ENCODE peak calls at places on chromosome 21, in ten cellular contexts. One of them, this sample, is unnamed.
A peak's percentile ranks its signal among the peaks of the same experiment; 100 is the strongest.

GRCh38 chr21:31911138-31911907 is 38.5 kb downstream of the HUNK start:
- DNase-seq in lung: no peak
- DNase-seq in cardiac muscle cell: no peak
- DNase-seq in adrenal gland: no peak
- DNase-seq in AG04450: no peak
- DNase-seq in bronchial epithelial cell: peak; percentile 71
- DNase-seq in right atrium auricular region: no peak
- DNase-seq in fibroblast of pulmonary artery: no peak
- DNase-seq in pancreas: no peak
- DNase-seq in stomach: no peak
- DNase-seq in this sample: no peak

GRCh38 chr21:25732091-25732760 is 2.5 kb downstream of the ATP5PF start:
- DNase-seq in lung: no peak
- DNase-seq in cardiac muscle cell: no peak
- DNase-seq in adrenal gland: no peak
- DNase-seq in AG04450: no peak
- DNase-seq in bronchial epithelial cell: peak; percentile 4
- DNase-seq in right atrium auricular region: no peak
- DNase-seq in fibroblast of pulmonary artery: no peak
- DNase-seq in pancreas: no peak
- DNase-seq in stomach: no peak
- DNase-seq in this sample: no peak

GRCh38 chr21:17784604-17785402 is 34.4 kb downstream of the C21orf91 start:
- DNase-seq in lung: no peak
- DNase-seq in cardiac muscle cell: no peak
- DNase-seq in adrenal gland: no peak
- DNase-seq in AG04450: no peak
- DNase-seq in bronchial epithelial cell: peak; percentile 28
- DNase-seq in right atrium auricular region: no peak
- DNase-seq in fibroblast of pulmonary artery: no peak
- DNase-seq in pancreas: no peak
- DNase-seq in stomach: no peak
- DNase-seq in this sample: no peak

GRCh38 chr21:25273945-25274344 is 333.3 kb downstream of the MRPL39 start:
- DNase-seq in lung: no peak
- DNase-seq in cardiac muscle cell: no peak
- DNase-seq in adrenal gland: no peak
- DNase-seq in AG04450: no peak
- DNase-seq in bronchial epithelial cell: no peak
- DNase-seq in right atrium auricular region: no peak
- DNase-seq in fibroblast of pulmonary artery: no peak
- DNase-seq in pancreas: no peak
- DNase-seq in stomach: no peak
- DNase-seq in this sample: no peak

GRCh38 chr21:33572350-33572749 is 16.1 kb downstream of the DONSON start:
- DNase-seq in lung: no peak
- DNase-seq in cardiac muscle cell: no peak
- DNase-seq in adrenal gland: no peak
- DNase-seq in AG04450: no peak
- DNase-seq in bronchial epithelial cell: no peak
- DNase-seq in right atrium auricular region: no peak
- DNase-seq in fibroblast of pulmonary artery: no peak
- DNase-seq in pancreas: no peak
- DNase-seq in stomach: no peak
- DNase-seq in this sample: no peak

GRCh38 chr21:14862794-14863720 is 201.7 kb downstream of the NRIP1 start:
- DNase-seq in lung: no peak
- DNase-seq in cardiac muscle cell: peak; percentile 48
- DNase-seq in adrenal gland: no peak
- DNase-seq in AG04450: no peak
- DNase-seq in bronchial epithelial cell: peak; percentile 27
- DNase-seq in right atrium auricular region: no peak
- DNase-seq in fibroblast of pulmonary artery: peak; percentile 47
- DNase-seq in pancreas: no peak
- DNase-seq in stomach: no peak
- DNase-seq in this sample: no peak

GRCh38 chr21:34845521-34846213 is 176.9 kb downstream of the CLIC6 start:
- DNase-seq in lung: peak; percentile 64
- DNase-seq in cardiac muscle cell: no peak
- DNase-seq in adrenal gland: no peak
- DNase-seq in AG04450: peak; percentile 51
- DNase-seq in bronchial epithelial cell: peak; percentile 94
- DNase-seq in right atrium auricular region: no peak
- DNase-seq in fibroblast of pulmonary artery: peak; percentile 85
- DNase-seq in pancreas: no peak
- DNase-seq in stomach: peak; percentile 82
- DNase-seq in this sample: peak; percentile 46

GRCh38 chr21:44549525-44550211 is 1.6 kb downstream of the KRTAP10-2 start:
- DNase-seq in lung: peak; percentile 18
- DNase-seq in cardiac muscle cell: no peak
- DNase-seq in adrenal gland: no peak
- DNase-seq in AG04450: no peak
- DNase-seq in bronchial epithelial cell: no peak
- DNase-seq in right atrium auricular region: peak; percentile 53
- DNase-seq in fibroblast of pulmonary artery: no peak
- DNase-seq in pancreas: no peak
- DNase-seq in stomach: no peak
- DNase-seq in this sample: no peak

GRCh38 chr21:25396135-25396711 is 211.1 kb downstream of the MRPL39 start:
- DNase-seq in lung: no peak
- DNase-seq in cardiac muscle cell: no peak
- DNase-seq in adrenal gland: no peak
- DNase-seq in AG04450: no peak
- DNase-seq in bronchial epithelial cell: no peak
- DNase-seq in right atrium auricular region: no peak
- DNase-seq in fibroblast of pulmonary artery: no peak
- DNase-seq in pancreas: no peak
- DNase-seq in stomach: no peak
- DNase-seq in this sample: no peak

GRCh38 chr21:45883090-45883489 is 98.5 kb upstream of the COL6A1 start:
- DNase-seq in lung: no peak
- DNase-seq in cardiac muscle cell: no peak
- DNase-seq in adrenal gland: no peak
- DNase-seq in AG04450: no peak
- DNase-seq in bronchial epithelial cell: no peak
- DNase-seq in right atrium auricular region: no peak
- DNase-seq in fibroblast of pulmonary artery: no peak
- DNase-seq in pancreas: no peak
- DNase-seq in stomach: no peak
- DNase-seq in this sample: no peak

GRCh38 chr21:44766818-44767354 is 34.7 kb downstream of the UBE2G2 start:
- DNase-seq in lung: no peak
- DNase-seq in cardiac muscle cell: no peak
- DNase-seq in adrenal gland: no peak
- DNase-seq in AG04450: no peak
- DNase-seq in bronchial epithelial cell: no peak
- DNase-seq in right atrium auricular region: no peak
- DNase-seq in fibroblast of pulmonary artery: no peak
- DNase-seq in pancreas: no peak
- DNase-seq in stomach: no peak
- DNase-seq in this sample: no peak

GRCh38 chr21:44490816-44491215 is 35.5 kb downstream of the LRRC3 start:
- DNase-seq in lung: no peak
- DNase-seq in cardiac muscle cell: no peak
- DNase-seq in adrenal gland: no peak
- DNase-seq in AG04450: no peak
- DNase-seq in bronchial epithelial cell: no peak
- DNase-seq in right atrium auricular region: no peak
- DNase-seq in fibroblast of pulmonary artery: no peak
- DNase-seq in pancreas: no peak
- DNase-seq in stomach: no peak
- DNase-seq in this sample: no peak

GRCh38 chr21:45918835-45919467 is 62.6 kb upstream of the COL6A1 start:
- DNase-seq in lung: no peak
- DNase-seq in cardiac muscle cell: no peak
- DNase-seq in adrenal gland: no peak
- DNase-seq in AG04450: no peak
- DNase-seq in bronchial epithelial cell: no peak
- DNase-seq in right atrium auricular region: no peak
- DNase-seq in fibroblast of pulmonary artery: no peak
- DNase-seq in pancreas: no peak
- DNase-seq in stomach: no peak
- DNase-seq in this sample: no peak

GRCh38 chr21:31198575-31198974 is 145.5 kb downstream of the TIAM1 start:
- DNase-seq in lung: no peak
- DNase-seq in cardiac muscle cell: peak; percentile 66
- DNase-seq in adrenal gland: no peak
- DNase-seq in AG04450: peak; percentile 24
- DNase-seq in bronchial epithelial cell: peak; percentile 54
- DNase-seq in right atrium auricular region: peak; percentile 18
- DNase-seq in fibroblast of pulmonary artery: peak; percentile 78
- DNase-seq in pancreas: no peak
- DNase-seq in stomach: no peak
- DNase-seq in this sample: peak; percentile 33

DNA sequence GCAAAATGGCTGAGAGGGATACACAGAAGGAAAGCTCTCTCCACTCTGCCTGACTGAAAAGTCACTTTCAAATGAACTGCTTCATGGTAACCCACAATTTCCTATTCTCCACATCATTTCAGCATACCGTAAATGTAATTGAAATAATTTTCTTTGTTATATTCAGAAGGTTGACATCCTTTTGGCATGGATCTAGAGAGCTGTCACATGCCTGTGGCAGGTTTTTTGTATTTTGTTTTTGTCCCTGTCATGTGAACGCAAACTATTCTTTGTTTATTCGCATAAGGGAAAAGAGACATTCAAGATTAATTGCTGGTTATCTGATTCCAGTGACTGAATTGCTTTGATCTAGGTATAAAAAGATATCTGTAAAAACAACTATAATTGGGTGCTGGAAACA is 1808.1 kb downstream of the NCAM2 start:
- DNase-seq in lung: no peak
- DNase-seq in cardiac muscle cell: no peak
- DNase-seq in adrenal gland: no peak
- DNase-seq in AG04450: no peak
- DNase-seq in bronchial epithelial cell: no peak
- DNase-seq in right atrium auricular region: no peak
- DNase-seq in fibroblast of pulmonary artery: no peak
- DNase-seq in pancreas: no peak
- DNase-seq in stomach: no peak
- DNase-seq in this sample: no peak
- H3K4me3 ChIP-seq in lung: no peak overlapping the region
- H3K4me3 ChIP-seq in cardiac muscle cell: no peak overlapping the region
- H3K4me3 ChIP-seq in adrenal gland: no peak overlapping the region
- H3K4me3 ChIP-seq in AG04450: no peak overlapping the region
- H3K4me3 ChIP-seq in bronchial epithelial cell: no peak overlapping the region
- H3K4me3 ChIP-seq in right atrium auricular region: no peak overlapping the region
- H3K4me3 ChIP-seq in fibroblast of pulmonary artery: no peak overlapping the region
- H3K4me3 ChIP-seq in pancreas: no peak overlapping the region
- H3K4me3 ChIP-seq in stomach: no peak overlapping the region
- H3K4me3 ChIP-seq in this sample: no peak overlapping the region

GRCh38 chr21:29360799-29361765 is 62.4 kb downstream of the BACH1 start:
- DNase-seq in lung: peak; percentile 22
- DNase-seq in cardiac muscle cell: no peak
- DNase-seq in adrenal gland: no peak
- DNase-seq in AG04450: no peak
- DNase-seq in bronchial epithelial cell: peak; percentile 27
- DNase-seq in right atrium auricular region: no peak
- DNase-seq in fibroblast of pulmonary artery: no peak
- DNase-seq in pancreas: no peak
- DNase-seq in stomach: no peak
- DNase-seq in this sample: no peak
- TF ChIP-seq CTCF in lung: no peak
- TF ChIP-seq CTCF in cardiac muscle cell: no peak
- TF ChIP-seq CTCF in adrenal gland: no peak
- TF ChIP-seq CTCF in AG04450: peak; percentile 15
- TF ChIP-seq CTCF in bronchial epithelial cell: peak; percentile 24
- TF ChIP-seq CTCF in right atrium auricular region: no peak
- TF ChIP-seq CTCF in fibroblast of pulmonary artery: no peak
- TF ChIP-seq CTCF in pancreas: no peak
- TF ChIP-seq CTCF in stomach: no peak
- TF ChIP-seq CTCF in this sample: peak; percentile 73

DNA sequence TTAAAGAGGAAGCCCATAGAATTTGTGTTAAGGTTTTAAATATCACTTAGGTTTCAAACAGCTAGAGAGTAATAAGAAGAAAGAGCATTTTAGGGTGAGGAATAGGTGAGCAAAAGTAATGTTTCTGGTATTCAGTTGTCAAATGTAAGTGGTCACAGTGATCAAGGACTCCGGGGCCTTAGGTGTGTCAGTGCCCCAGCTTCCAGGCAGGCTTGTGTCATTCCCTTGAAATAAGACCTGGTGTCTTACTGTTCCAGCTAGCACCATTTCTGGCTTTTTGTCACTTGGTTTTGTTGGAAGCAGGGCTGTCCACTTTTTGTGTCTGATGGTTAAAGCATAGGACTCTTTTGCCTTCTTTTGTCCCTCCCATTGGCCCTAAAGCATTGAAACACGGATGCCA is 69.6 kb downstream of the DYRK1A start:
- DNase-seq in lung: no peak
- DNase-seq in cardiac muscle cell: peak; percentile 33
- DNase-seq in adrenal gland: no peak
- DNase-seq in AG04450: no peak
- DNase-seq in bronchial epithelial cell: no peak
- DNase-seq in right atrium auricular region: no peak
- DNase-seq in fibroblast of pulmonary artery: no peak
- DNase-seq in pancreas: no peak
- DNase-seq in stomach: no peak
- DNase-seq in this sample: no peak
- H3K4me3 ChIP-seq in lung: no peak overlapping the region
- H3K4me3 ChIP-seq in cardiac muscle cell: no peak overlapping the region
- H3K4me3 ChIP-seq in adrenal gland: no peak overlapping the region
- H3K4me3 ChIP-seq in AG04450: no peak overlapping the region
- H3K4me3 ChIP-seq in bronchial epithelial cell: no peak overlapping the region
- H3K4me3 ChIP-seq in right atrium auricular region: no peak overlapping the region
- H3K4me3 ChIP-seq in fibroblast of pulmonary artery: no peak overlapping the region
- H3K4me3 ChIP-seq in pancreas: no peak overlapping the region
- H3K4me3 ChIP-seq in stomach: no peak overlapping the region
- H3K4me3 ChIP-seq in this sample: no peak overlapping the region

DNA sequence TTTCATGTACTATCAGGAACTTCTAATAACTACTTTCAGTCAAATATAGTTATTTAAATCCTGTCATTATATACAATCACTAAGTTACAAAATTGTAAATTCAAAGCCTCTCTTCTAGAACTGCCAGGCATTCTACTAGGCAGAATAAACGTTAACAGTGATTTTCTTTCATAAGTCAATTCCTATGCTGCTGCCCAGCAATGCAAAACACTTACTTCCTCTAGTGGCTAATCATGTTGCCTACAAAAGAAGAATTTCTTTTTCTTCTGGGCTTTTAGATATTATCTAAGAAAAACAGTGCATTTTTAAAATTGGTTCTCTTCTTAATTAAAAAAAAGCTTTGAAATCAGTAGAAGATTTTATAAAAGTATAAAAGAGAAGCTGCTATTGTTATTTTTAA is 509.8 kb upstream of the ADAMTS5 start:
- DNase-seq in lung: no peak
- DNase-seq in cardiac muscle cell: no peak
- DNase-seq in adrenal gland: no peak
- DNase-seq in AG04450: peak; percentile 7
- DNase-seq in bronchial epithelial cell: no peak
- DNase-seq in right atrium auricular region: no peak
- DNase-seq in fibroblast of pulmonary artery: peak; percentile 65
- DNase-seq in pancreas: no peak
- DNase-seq in stomach: no peak
- DNase-seq in this sample: no peak
- TF ChIP-seq CTCF in lung: no peak
- TF ChIP-seq CTCF in cardiac muscle cell: peak; percentile 64
- TF ChIP-seq CTCF in adrenal gland: peak; percentile 44
- TF ChIP-seq CTCF in AG04450: peak; percentile 75
- TF ChIP-seq CTCF in bronchial epithelial cell: no peak
- TF ChIP-seq CTCF in right atrium auricular region: peak; percentile 29
- TF ChIP-seq CTCF in fibroblast of pulmonary artery: peak; percentile 70
- TF ChIP-seq CTCF in pancreas: no peak
- TF ChIP-seq CTCF in stomach: no peak
- TF ChIP-seq CTCF in this sample: peak; percentile 51